ENCODE peak calls at places on chromosomes 11 and 22, in six cellular contexts. K is lower leg skin, Y is IMR-90, U is A549, B is adrenal gland, L is uterus. M is an unnamed sample.
A peak's percentile ranks its signal among the peaks of the same experiment; 100 is the strongest.

GRCh38 chr11:62546937-62547625 is 475 bp upstream of the AHNAK start:
- DNase-seq in K (no peak), Y (peak; percentile 49), U (peak; percentile 75), B (no peak), L (peak; percentile 55), M (peak; percentile 59)

GRCh38 chr11:73564903-73565302 is 33.0 kb downstream of the FAM168A start:
- DNase-seq in K (no peak), Y (no peak), U (no peak), B (no peak), L (no peak), M (no peak)

GRCh38 chr11:117535201-117535869 is 207.7 kb downstream of the CEP164 start:
- DNase-seq in K (peak; percentile 16), Y (no peak), U (no peak), B (peak; percentile 74), L (peak; percentile 70), M (peak; percentile 70)

GRCh38 chr11:134342572-134343340 is 11.0 kb downstream of the GLB1L2 start:
- DNase-seq in K (no peak), Y (no peak), U (no peak), B (no peak), L (no peak), M (no peak)

GRCh38 chr11:78940500-78941225 is 366.0 kb upstream of the NARS2 start:
- DNase-seq in K (no peak), Y (no peak), U (no peak), B (no peak), L (no peak), M (no peak)

GRCh38 chr22:39171623-39172264 is 19.3 kb upstream of the CBX7 start:
- DNase-seq in K (no peak), Y (no peak), U (no peak), B (peak; percentile 52), L (no peak), M (no peak)

GRCh38 chr22:39926175-39927152 is 25.6 kb downstream of the GRAP2 start:
- DNase-seq in K (no peak), Y (no peak), U (no peak), B (no peak), L (no peak), M (no peak)

GRCh38 chr11:32032478-32032877 is 58.4 kb upstream of the RCN1 start:
- DNase-seq in K (no peak), Y (no peak), U (no peak), B (no peak), L (no peak), M (no peak)

GRCh38 chr11:68946416-68947090 is 34.2 kb downstream of the MRGPRD start:
- DNase-seq in K (no peak), Y (peak; percentile 89), U (peak; percentile 33), B (no peak), L (peak; percentile 64), M (peak; percentile 53)

GRCh38 chr11:102347526-102348331 is 715 bp downstream of the BIRC2 start:
- DNase-seq in K (no peak), Y (peak; percentile 29), U (peak; percentile 13), B (no peak), L (no peak), M (no peak)

GRCh38 chr22:37173709-37174108 is 14.3 kb downstream of the C1QTNF6 start:
- DNase-seq in K (peak; percentile 69), Y (no peak), U (no peak), B (no peak), L (peak; percentile 31), M (no peak)

GRCh38 chr11:96464695-96465307 is 75.0 kb downstream of the JRKL start:
- DNase-seq in K (no peak), Y (peak; percentile 78), U (peak; percentile 72), B (no peak), L (no peak), M (no peak)

GRCh38 chr11:11349870-11350325 is 3.2 kb downstream of the CSNK2A3 start:
- DNase-seq in K (no peak), Y (peak; percentile 90), U (no peak), B (peak; percentile 66), L (no peak), M (peak; percentile 40)

GRCh38 chr11:116852261-116853125 is 15.1 kb upstream of the APOA1 start:
- DNase-seq in K (no peak), Y (peak; percentile 57), U (no peak), B (no peak), L (peak; percentile 35), M (peak; percentile 50)

GRCh38 chr22:24108073-24108472 is 73.2 kb upstream of the SUSD2 start:
- DNase-seq in K (no peak), Y (no peak), U (no peak), B (no peak), L (no peak), M (no peak)

GRCh38 chr11:15258433-15259350 is 144.0 kb downstream of the INSC start:
- DNase-seq in K (no peak), Y (peak; percentile 34), U (peak; percentile 62), B (no peak), L (no peak), M (no peak)

GRCh38 chr11:292211-293121 is 3.5 kb downstream of the PGGHG start:
- DNase-seq in K (no peak), Y (no peak), U (no peak), B (no peak), L (no peak), M (peak; percentile 35)

GRCh38 chr11:61541568-61541967 is 33.0 kb downstream of the LRRC10B start:
- DNase-seq in K (no peak), Y (peak; percentile 52), U (peak; percentile 36), B (no peak), L (peak; percentile 28), M (no peak)

GRCh38 chr11:46554205-46555162 is 39.3 kb downstream of the AMBRA1 start:
- DNase-seq in K (peak; percentile 37), Y (peak; percentile 80), U (peak; percentile 84), B (no peak), L (no peak), M (no peak)

GRCh38 chr11:102377891-102378290 is 30.9 kb downstream of the BIRC2 start:
- DNase-seq in K (no peak), Y (no peak), U (no peak), B (no peak), L (no peak), M (no peak)

GRCh38 chr11:19890308-19890707 is 177.7 kb downstream of the NAV2 start:
- DNase-seq in K (no peak), Y (peak; percentile 88), U (peak; percentile 8), B (no peak), L (no peak), M (no peak)

GRCh38 chr11:128400382-128401203 is 186.8 kb downstream of the ETS1 start:
- DNase-seq in K (no peak), Y (peak; percentile 89), U (no peak), B (no peak), L (no peak), M (no peak)

GRCh38 chr11:35735903-35736302 is 73.3 kb downstream of the TRIM44 start:
- DNase-seq in K (no peak), Y (no peak), U (no peak), B (no peak), L (no peak), M (no peak)

GRCh38 chr11:8312966-8313365 is 49.3 kb upstream of the LMO1 start:
- DNase-seq in K (no peak), Y (no peak), U (no peak), B (no peak), L (no peak), M (no peak)

GRCh38 chr11:121614661-121615240 is 162.0 kb upstream of the SORL1-AS1 start:
- DNase-seq in K (no peak), Y (no peak), U (no peak), B (no peak), L (no peak), M (no peak)
- H3K4me3 ChIP-seq in K (no peak overlapping the region), Y (no peak overlapping the region), U (no peak overlapping the region), B (no peak overlapping the region), L (no peak overlapping the region), M (no peak overlapping the region)

GRCh38 chr11:120337133-120337895 is 1.1 kb downstream of the ARHGEF12 start:
- DNase-seq in K (peak; percentile 44), Y (no peak), U (no peak), B (peak; percentile 80), L (peak; percentile 52), M (peak; percentile 66)

GRCh38 chr11:120336641-120337132 is 474 bp downstream of the ARHGEF12 start:
- DNase-seq in K (peak; percentile 44), Y (peak; percentile 20), U (peak; percentile 39), B (peak; percentile 75), L (no peak), M (no peak)

GRCh38 chr11:120335928-120336640 is at the start of gene ARHGEF12:
- DNase-seq in K (peak; percentile 93), Y (peak; percentile 97), U (peak; percentile 97), B (peak; percentile 97), L (peak; percentile 97), M (peak; percentile 97)

GRCh38 chr11:120339394-120339890 is 3.2 kb downstream of the ARHGEF12 start:
- DNase-seq in K (peak; percentile 51), Y (peak; percentile 43), U (no peak), B (no peak), L (no peak), M (no peak)

GRCh38 chr11:120337896-120338840 is 2.0 kb downstream of the ARHGEF12 start:
- DNase-seq in K (no peak), Y (peak; percentile 59), U (no peak), B (no peak), L (no peak), M (no peak)
- TF ChIP-seq POLR2A in K (no peak), Y (no peak), U (no peak), B (no peak), L (no peak), M (no peak)

DNA sequence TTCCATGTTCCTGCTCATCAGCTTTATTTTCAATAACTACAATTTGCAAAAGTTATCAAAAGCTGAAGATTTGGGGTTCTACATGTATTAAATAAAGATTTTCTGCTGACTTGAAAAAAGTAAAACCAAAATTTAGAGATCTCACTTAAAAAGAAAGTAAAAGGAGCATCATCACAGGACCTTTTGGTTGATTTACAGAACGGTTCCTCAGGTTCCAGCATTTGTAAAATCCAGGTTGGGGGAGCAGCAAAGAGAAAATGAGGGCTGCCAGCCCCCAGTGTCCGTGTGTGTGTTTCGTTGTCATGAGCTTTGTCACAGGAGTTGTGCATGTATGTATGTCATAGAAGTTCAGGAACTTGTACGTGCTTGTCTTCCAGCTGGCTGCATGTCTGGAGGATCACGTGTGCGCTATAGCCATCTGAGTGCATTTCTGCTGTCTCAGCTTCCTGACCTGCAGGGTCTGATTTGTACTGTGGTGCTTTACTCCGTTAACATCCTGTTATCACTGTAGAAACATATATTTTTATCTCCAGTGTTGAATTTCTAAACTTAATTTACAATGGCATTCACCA is 15.8 kb downstream of the MOV10L1 start:
- DNase-seq in K (peak; percentile 38), Y (peak; percentile 64), U (no peak), B (no peak), L (no peak), M (no peak)
- H3K4me3 ChIP-seq in K (no peak overlapping the region), Y (no peak overlapping the region), U (no peak overlapping the region), B (no peak overlapping the region), L (no peak overlapping the region), M (no peak overlapping the region)

DNA sequence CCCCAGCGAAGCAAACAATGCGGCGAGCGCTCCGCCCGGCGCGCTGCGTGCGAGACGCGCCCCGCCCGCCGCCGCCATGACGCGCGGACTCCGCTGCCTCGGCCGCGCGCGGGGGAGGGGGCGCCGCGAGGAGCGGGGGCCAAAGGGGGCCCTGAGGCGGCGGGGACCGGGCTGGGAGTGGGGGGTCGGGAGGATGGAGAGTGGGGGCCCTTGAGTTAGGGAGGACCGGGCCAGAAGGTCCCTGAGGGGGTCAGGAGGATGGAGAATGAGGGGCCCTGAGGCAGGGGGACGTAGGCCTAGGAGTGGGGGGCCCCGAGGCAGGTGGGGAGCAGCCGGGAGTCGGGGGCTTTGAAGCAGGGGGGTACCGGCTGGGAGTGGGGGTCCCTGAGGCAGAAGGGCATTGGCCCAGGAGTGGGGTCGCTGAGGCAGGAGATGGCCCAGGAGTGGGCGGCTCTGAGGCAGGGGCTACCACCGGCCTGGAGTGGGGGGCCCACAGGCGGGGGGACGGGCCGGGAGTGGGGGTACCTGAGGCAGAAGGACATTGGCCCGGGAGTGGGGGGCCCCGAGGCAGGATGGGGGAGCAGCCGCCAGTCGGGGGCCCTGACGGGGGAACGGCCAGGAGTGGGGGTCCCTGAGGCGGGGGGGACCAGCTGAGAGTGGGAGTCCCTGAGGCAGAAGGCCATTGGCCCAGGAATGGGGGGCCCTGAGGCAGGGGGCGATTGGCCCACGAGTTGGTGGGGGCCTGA is at the start of gene BRD1:
- DNase-seq in K (no peak), Y (peak; percentile 61), U (peak; percentile 51), B (no peak), L (peak; percentile 56), M (peak; percentile 74)
- TF ChIP-seq POLR2A in K (no peak), Y (peak; percentile 76), U (peak; percentile 54), B (peak; percentile 47), L (peak; percentile 51), M (no peak)